ENCODE peak calls at places on chromosomes 13 and 19, in nine cellular contexts. One of them, this sample, is unnamed.

GRCh38 chr19:12064266-12065099 is at the start of gene ZNF844:
- DNase-seq in lower leg skin: peak; percentile 98
- DNase-seq in thoracic aorta: peak; percentile 91
- DNase-seq in bronchial epithelial cell: peak; percentile 56
- DNase-seq in AG09309: peak; percentile 49
- DNase-seq in spleen: peak; percentile 96
- DNase-seq in cardiac fibroblast: peak; percentile 94
- DNase-seq in AG04449: no peak
- DNase-seq in esophagus squamous epithelium: peak; percentile 61
- DNase-seq in this sample: peak; percentile 55

GRCh38 chr19:45032421-45032820 is 6.4 kb upstream of the CLASRP start:
- DNase-seq in lower leg skin: no peak
- DNase-seq in thoracic aorta: no peak
- DNase-seq in bronchial epithelial cell: no peak
- DNase-seq in AG09309: no peak
- DNase-seq in spleen: no peak
- DNase-seq in cardiac fibroblast: no peak
- DNase-seq in AG04449: no peak
- DNase-seq in esophagus squamous epithelium: no peak
- DNase-seq in this sample: no peak

GRCh38 chr13:94886191-94886590 is 173.8 kb upstream of the SOX21 start:
- DNase-seq in lower leg skin: no peak
- DNase-seq in thoracic aorta: no peak
- DNase-seq in bronchial epithelial cell: no peak
- DNase-seq in AG09309: peak; percentile 63
- DNase-seq in spleen: no peak
- DNase-seq in cardiac fibroblast: peak; percentile 22
- DNase-seq in AG04449: peak; percentile 56
- DNase-seq in esophagus squamous epithelium: no peak
- DNase-seq in this sample: peak; percentile 51

GRCh38 chr19:9847087-9847671 is 12.1 kb downstream of the PIN1 start:
- DNase-seq in lower leg skin: peak; percentile 58
- DNase-seq in thoracic aorta: peak; percentile 41
- DNase-seq in bronchial epithelial cell: peak; percentile 83
- DNase-seq in AG09309: peak; percentile 91
- DNase-seq in spleen: no peak
- DNase-seq in cardiac fibroblast: peak; percentile 93
- DNase-seq in AG04449: peak; percentile 75
- DNase-seq in esophagus squamous epithelium: no peak
- DNase-seq in this sample: peak; percentile 59

GRCh38 chr13:39527961-39528720 is 74.9 kb downstream of the LHFPL6 start:
- DNase-seq in lower leg skin: no peak
- DNase-seq in thoracic aorta: no peak
- DNase-seq in bronchial epithelial cell: peak; percentile 87
- DNase-seq in AG09309: peak; percentile 74
- DNase-seq in spleen: no peak
- DNase-seq in cardiac fibroblast: peak; percentile 78
- DNase-seq in AG04449: peak; percentile 78
- DNase-seq in esophagus squamous epithelium: no peak
- DNase-seq in this sample: peak; percentile 74

GRCh38 chr19:43586346-43586745 is 9.6 kb downstream of the IRGQ start:
- DNase-seq in lower leg skin: no peak
- DNase-seq in thoracic aorta: no peak
- DNase-seq in bronchial epithelial cell: no peak
- DNase-seq in AG09309: no peak
- DNase-seq in spleen: no peak
- DNase-seq in cardiac fibroblast: no peak
- DNase-seq in AG04449: no peak
- DNase-seq in esophagus squamous epithelium: no peak
- DNase-seq in this sample: no peak

GRCh38 chr13:75636339-75637095 is 387 bp downstream of the LMO7 start:
- DNase-seq in lower leg skin: no peak
- DNase-seq in thoracic aorta: no peak
- DNase-seq in bronchial epithelial cell: peak; percentile 11
- DNase-seq in AG09309: no peak
- DNase-seq in spleen: peak; percentile 89
- DNase-seq in cardiac fibroblast: peak; percentile 29
- DNase-seq in AG04449: no peak
- DNase-seq in esophagus squamous epithelium: no peak
- DNase-seq in this sample: no peak

GRCh38 chr19:2136796-2137195 is 14.6 kb downstream of the AP3D1 start:
- DNase-seq in lower leg skin: no peak
- DNase-seq in thoracic aorta: no peak
- DNase-seq in bronchial epithelial cell: no peak
- DNase-seq in AG09309: no peak
- DNase-seq in spleen: no peak
- DNase-seq in cardiac fibroblast: no peak
- DNase-seq in AG04449: no peak
- DNase-seq in esophagus squamous epithelium: no peak
- DNase-seq in this sample: no peak

GRCh38 chr13:45055198-45055901 is 65.0 kb upstream of the GTF2F2 start:
- DNase-seq in lower leg skin: peak; percentile 27
- DNase-seq in thoracic aorta: no peak
- DNase-seq in bronchial epithelial cell: peak; percentile 98
- DNase-seq in AG09309: peak; percentile 94
- DNase-seq in spleen: no peak
- DNase-seq in cardiac fibroblast: peak; percentile 79
- DNase-seq in AG04449: peak; percentile 80
- DNase-seq in esophagus squamous epithelium: no peak
- DNase-seq in this sample: peak; percentile 55

GRCh38 chr19:19460761-19461265 is 54.5 kb downstream of the TSSK6 start:
- DNase-seq in lower leg skin: peak; percentile 64
- DNase-seq in thoracic aorta: no peak
- DNase-seq in bronchial epithelial cell: no peak
- DNase-seq in AG09309: no peak
- DNase-seq in spleen: peak; percentile 93
- DNase-seq in cardiac fibroblast: peak; percentile 29
- DNase-seq in AG04449: no peak
- DNase-seq in esophagus squamous epithelium: no peak
- DNase-seq in this sample: no peak

GRCh38 chr19:48868196-48868886 is at the start of gene PLEKHA4:
- DNase-seq in lower leg skin: no peak
- DNase-seq in thoracic aorta: no peak
- DNase-seq in bronchial epithelial cell: no peak
- DNase-seq in AG09309: no peak
- DNase-seq in spleen: no peak
- DNase-seq in cardiac fibroblast: peak; percentile 73
- DNase-seq in AG04449: no peak
- DNase-seq in esophagus squamous epithelium: no peak
- DNase-seq in this sample: no peak

GRCh38 chr19:48866692-48867091 is 1.7 kb downstream of the PLEKHA4 start:
- DNase-seq in lower leg skin: no peak
- DNase-seq in thoracic aorta: no peak
- DNase-seq in bronchial epithelial cell: no peak
- DNase-seq in AG09309: no peak
- DNase-seq in spleen: no peak
- DNase-seq in cardiac fibroblast: no peak
- DNase-seq in AG04449: no peak
- DNase-seq in esophagus squamous epithelium: no peak
- DNase-seq in this sample: no peak

GRCh38 chr19:48870048-48870447 is 1.6 kb upstream of the PLEKHA4 start:
- DNase-seq in lower leg skin: no peak
- DNase-seq in thoracic aorta: no peak
- DNase-seq in bronchial epithelial cell: no peak
- DNase-seq in AG09309: no peak
- DNase-seq in spleen: no peak
- DNase-seq in cardiac fibroblast: no peak
- DNase-seq in AG04449: no peak
- DNase-seq in esophagus squamous epithelium: no peak
- DNase-seq in this sample: no peak

GRCh38 chr19:48867119-48867921 is 1.1 kb downstream of the PLEKHA4 start:
- DNase-seq in lower leg skin: no peak
- DNase-seq in thoracic aorta: no peak
- DNase-seq in bronchial epithelial cell: no peak
- DNase-seq in AG09309: no peak
- DNase-seq in spleen: no peak
- DNase-seq in cardiac fibroblast: peak; percentile 52
- DNase-seq in AG04449: no peak
- DNase-seq in esophagus squamous epithelium: no peak
- DNase-seq in this sample: no peak

DNA sequence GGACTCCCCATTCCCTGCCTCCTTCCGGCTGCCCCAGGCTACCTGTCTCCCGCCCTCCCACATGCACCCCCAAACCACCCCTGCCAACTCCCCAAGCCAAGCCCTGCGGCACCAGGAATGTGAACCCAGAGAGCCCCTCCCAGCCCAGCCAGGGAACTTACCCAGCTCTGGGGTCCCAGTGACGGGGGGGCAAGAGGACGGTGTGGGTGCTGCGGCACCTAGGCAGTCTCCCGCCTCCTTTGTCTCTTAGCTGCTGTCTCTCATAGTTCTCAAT is 558 bp downstream of the PLEKHA4 start:
- DNase-seq in lower leg skin: no peak
- DNase-seq in thoracic aorta: no peak
- DNase-seq in bronchial epithelial cell: no peak
- DNase-seq in AG09309: no peak
- DNase-seq in spleen: no peak
- DNase-seq in cardiac fibroblast: no peak
- DNase-seq in AG04449: no peak
- DNase-seq in esophagus squamous epithelium: no peak
- DNase-seq in this sample: no peak
- H3K4me3 ChIP-seq in lower leg skin: no peak overlapping the region
- H3K4me3 ChIP-seq in thoracic aorta: peak overlapping the region; percentile 63
- H3K4me3 ChIP-seq in bronchial epithelial cell: peak overlapping the region; percentile 22
- H3K4me3 ChIP-seq in AG09309: peak overlapping the region; percentile 52
- H3K4me3 ChIP-seq in spleen: no peak overlapping the region
- H3K4me3 ChIP-seq in cardiac fibroblast: peak overlapping the region; percentile 49
- H3K4me3 ChIP-seq in AG04449: peak overlapping the region; percentile 49
- H3K4me3 ChIP-seq in esophagus squamous epithelium: peak overlapping the region; percentile 16
- H3K4me3 ChIP-seq in this sample: peak overlapping the region; percentile 40

GRCh38 chr13:47594833-47595232 is 406.2 kb downstream of the SUCLA2 start:
- DNase-seq in lower leg skin: no peak
- DNase-seq in thoracic aorta: no peak
- DNase-seq in bronchial epithelial cell: no peak
- DNase-seq in AG09309: no peak
- DNase-seq in spleen: no peak
- DNase-seq in cardiac fibroblast: peak; percentile 11
- DNase-seq in AG04449: no peak
- DNase-seq in esophagus squamous epithelium: no peak
- DNase-seq in this sample: no peak
- TF ChIP-seq CTCF in lower leg skin: no peak
- TF ChIP-seq CTCF in thoracic aorta: no peak
- TF ChIP-seq CTCF in bronchial epithelial cell: no peak
- TF ChIP-seq CTCF in AG09309: peak; percentile 10
- TF ChIP-seq CTCF in spleen: no peak
- TF ChIP-seq CTCF in cardiac fibroblast: no peak
- TF ChIP-seq CTCF in AG04449: no peak
- TF ChIP-seq CTCF in esophagus squamous epithelium: no peak
- TF ChIP-seq CTCF in this sample: peak; percentile 19

GRCh38 chr19:42132030-42132628 is at the start of gene POU2F2:
- DNase-seq in lower leg skin: no peak
- DNase-seq in thoracic aorta: no peak
- DNase-seq in bronchial epithelial cell: no peak
- DNase-seq in AG09309: no peak
- DNase-seq in spleen: peak; percentile 96
- DNase-seq in cardiac fibroblast: no peak
- DNase-seq in AG04449: no peak
- DNase-seq in esophagus squamous epithelium: no peak
- DNase-seq in this sample: no peak

GRCh38 chr19:42129399-42130253 is 2.6 kb downstream of the POU2F2 start:
- DNase-seq in lower leg skin: peak; percentile 62
- DNase-seq in thoracic aorta: no peak
- DNase-seq in bronchial epithelial cell: peak; percentile 95
- DNase-seq in AG09309: no peak
- DNase-seq in spleen: peak; percentile 94
- DNase-seq in cardiac fibroblast: peak; percentile 38
- DNase-seq in AG04449: no peak
- DNase-seq in esophagus squamous epithelium: no peak
- DNase-seq in this sample: no peak

GRCh38 chr19:42132851-42133528 is 744 bp upstream of the POU2F2 start:
- DNase-seq in lower leg skin: peak; percentile 27
- DNase-seq in thoracic aorta: no peak
- DNase-seq in bronchial epithelial cell: peak; percentile 33
- DNase-seq in AG09309: no peak
- DNase-seq in spleen: peak; percentile 96
- DNase-seq in cardiac fibroblast: peak; percentile 40
- DNase-seq in AG04449: no peak
- DNase-seq in esophagus squamous epithelium: no peak
- DNase-seq in this sample: no peak

GRCh38 chr19:42131149-42132029 is 857 bp downstream of the POU2F2 start:
- DNase-seq in lower leg skin: no peak
- DNase-seq in thoracic aorta: no peak
- DNase-seq in bronchial epithelial cell: no peak
- DNase-seq in AG09309: no peak
- DNase-seq in spleen: no peak
- DNase-seq in cardiac fibroblast: no peak
- DNase-seq in AG04449: no peak
- DNase-seq in esophagus squamous epithelium: no peak
- DNase-seq in this sample: no peak

DNA sequence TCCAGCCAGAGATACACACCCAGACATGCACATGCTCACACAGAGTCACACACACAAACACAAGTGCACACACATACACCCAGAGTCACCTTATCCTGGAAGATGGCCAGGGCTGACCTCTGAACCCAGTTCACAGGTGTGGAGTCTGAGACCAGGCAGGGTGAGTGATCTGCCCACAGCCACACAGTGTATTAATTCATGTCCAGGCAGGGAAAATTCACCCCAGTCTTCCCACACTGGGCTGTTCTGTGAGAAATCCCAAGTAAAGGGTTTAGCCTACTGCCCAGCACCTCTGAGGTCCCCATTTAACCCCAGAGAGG is 2.0 kb downstream of the POU2F2 start:
- DNase-seq in lower leg skin: no peak
- DNase-seq in thoracic aorta: no peak
- DNase-seq in bronchial epithelial cell: no peak
- DNase-seq in AG09309: no peak
- DNase-seq in spleen: no peak
- DNase-seq in cardiac fibroblast: no peak
- DNase-seq in AG04449: no peak
- DNase-seq in esophagus squamous epithelium: no peak
- DNase-seq in this sample: no peak
- H3K4me3 ChIP-seq in lower leg skin: no peak overlapping the region
- H3K4me3 ChIP-seq in thoracic aorta: peak overlapping the region; percentile 21
- H3K4me3 ChIP-seq in bronchial epithelial cell: no peak overlapping the region
- H3K4me3 ChIP-seq in AG09309: no peak overlapping the region
- H3K4me3 ChIP-seq in spleen: peak overlapping the region; percentile 39
- H3K4me3 ChIP-seq in cardiac fibroblast: peak overlapping the region; percentile 2
- H3K4me3 ChIP-seq in AG04449: peak overlapping the region; percentile 15
- H3K4me3 ChIP-seq in esophagus squamous epithelium: no peak overlapping the region
- H3K4me3 ChIP-seq in this sample: no peak overlapping the region

DNA sequence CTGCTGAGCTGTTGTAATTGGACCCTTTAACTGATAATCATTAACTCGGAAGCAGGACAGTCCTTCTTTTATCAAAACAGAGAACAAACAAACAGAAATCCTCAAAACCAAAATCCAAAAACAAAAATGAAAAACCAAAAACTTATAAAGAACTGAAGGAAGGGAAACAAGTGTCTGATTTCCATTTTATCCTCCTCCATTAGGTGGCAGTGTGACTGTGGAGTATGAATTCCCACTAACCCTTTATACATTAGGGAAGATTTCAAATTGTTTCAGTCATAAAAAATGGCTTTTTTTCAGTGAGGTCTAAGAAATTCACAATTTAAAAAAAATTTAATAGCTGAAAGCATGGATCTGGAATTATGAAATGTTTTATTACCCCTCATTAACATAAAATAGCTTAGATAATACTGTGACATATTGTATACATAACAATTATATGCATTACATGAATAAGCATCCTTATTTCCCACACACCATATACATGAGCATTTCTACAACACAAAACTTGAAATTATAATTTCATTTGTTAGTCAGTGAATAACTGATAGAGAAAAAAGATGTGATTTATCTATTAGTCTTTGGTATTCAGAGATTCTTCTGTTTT is 1074.3 kb upstream of the PCDH9 start:
- DNase-seq in lower leg skin: no peak
- DNase-seq in thoracic aorta: no peak
- DNase-seq in bronchial epithelial cell: peak; percentile 16
- DNase-seq in AG09309: no peak
- DNase-seq in spleen: no peak
- DNase-seq in cardiac fibroblast: peak; percentile 8
- DNase-seq in AG04449: no peak
- DNase-seq in esophagus squamous epithelium: no peak
- DNase-seq in this sample: peak; percentile 2
- TF ChIP-seq CTCF in lower leg skin: no peak
- TF ChIP-seq CTCF in thoracic aorta: no peak
- TF ChIP-seq CTCF in bronchial epithelial cell: peak; percentile 35
- TF ChIP-seq CTCF in AG09309: peak; percentile 12
- TF ChIP-seq CTCF in spleen: no peak
- TF ChIP-seq CTCF in cardiac fibroblast: peak; percentile 26
- TF ChIP-seq CTCF in AG04449: no peak
- TF ChIP-seq CTCF in esophagus squamous epithelium: peak; percentile 10
- TF ChIP-seq CTCF in this sample: peak; percentile 75

This sample was measured in retinal pigment epithelial cell.